ENCODE peak calls at places on chromosomes 13 and 19, in seven cellular contexts. E is OCI-LY7; K is activated naive CD4-positive, alpha-beta T cell treated with anti-CD3 and anti-CD28 coated beads, Interleukin-2, amount 10 ng/mL, durations not matched to agents 7 days and 5 days; A is NCI-H345; Q is GM23248; V is stimulated activated CD4-positive, alpha-beta T cell treated with anti-CD3 and anti-CD28 coated beads, Interleukin-1b, Interleukin-23, amount 100 ng/mL, for 1 hour; Y is T-helper 22 cell. Z is an unnamed sample.

GRCh38 chr13:52454459-52454824 is 836 bp upstream of the CKAP2 start:
- DNase-seq in E (peak; percentile 77), K (peak; percentile 37), A (peak; percentile 19), Q (no peak), V (no peak), Y (no peak), Z (no peak)

GRCh38 chr13:91389186-91389585 is 9.2 kb upstream of the GPC5 start:
- DNase-seq in E (no peak), K (no peak), A (no peak), Q (no peak), V (no peak), Y (no peak), Z (no peak)

GRCh38 chr19:44807652-44808462 is 1.0 kb upstream of the BCAM start:
- DNase-seq in E (peak; percentile 28), K (no peak), A (no peak), Q (peak; percentile 23), V (no peak), Y (no peak), Z (no peak)

GRCh38 chr19:38425810-38426466 is at the start of gene RASGRP4:
- DNase-seq in E (no peak), K (peak; percentile 48), A (no peak), Q (no peak), V (no peak), Y (peak; percentile 39), Z (no peak)

GRCh38 chr13:73464758-73465628 is 406.2 kb downstream of the KLF5 start:
- DNase-seq in E (no peak), K (no peak), A (no peak), Q (no peak), V (no peak), Y (no peak), Z (no peak)

GRCh38 chr13:106140476-106140875 is 395.0 kb downstream of the EFNB2 start:
- DNase-seq in E (no peak), K (no peak), A (no peak), Q (no peak), V (no peak), Y (no peak), Z (no peak)

GRCh38 chr19:49106648-49107135 is 7.5 kb upstream of the LIN7B start:
- DNase-seq in E (peak; percentile 73), K (peak; percentile 77), A (peak; percentile 33), Q (peak; percentile 67), V (peak; percentile 49), Y (no peak), Z (peak; percentile 12)

GRCh38 chr19:50607874-50608785 is 31.6 kb downstream of the SYT3 start:
- DNase-seq in E (peak; percentile 74), K (peak; percentile 76), A (no peak), Q (peak; percentile 73), V (peak; percentile 52), Y (peak; percentile 25), Z (no peak)

GRCh38 chr19:34096020-34096915 is 76.0 kb upstream of the LSM14A start:
- DNase-seq in E (peak; percentile 68), K (no peak), A (peak; percentile 57), Q (peak; percentile 65), V (no peak), Y (no peak), Z (no peak)

GRCh38 chr19:38736036-38736412 is 8.2 kb downstream of the CAPN12 start:
- DNase-seq in E (peak; percentile 24), K (peak; percentile 71), A (peak; percentile 71), Q (peak; percentile 79), V (no peak), Y (peak; percentile 53), Z (no peak)

GRCh38 chr13:74290324-74290773 is 156.1 kb upstream of the KLF12 start:
- DNase-seq in E (peak; percentile 88), K (peak; percentile 51), A (peak; percentile 95), Q (peak; percentile 73), V (no peak), Y (peak; percentile 3), Z (no peak)

GRCh38 chr13:42876270-42876714 is 94.9 kb downstream of the FAM216B start:
- DNase-seq in E (no peak), K (no peak), A (no peak), Q (no peak), V (no peak), Y (no peak), Z (no peak)

GRCh38 chr19:19539738-19540703 is 2.0 kb downstream of the CILP2 start:
- DNase-seq in E (peak; percentile 54), K (peak; percentile 72), A (peak; percentile 75), Q (peak; percentile 77), V (peak; percentile 52), Y (peak; percentile 65), Z (no peak)

GRCh38 chr19:4366666-4367335 is 23.4 kb downstream of the MPND start:
- DNase-seq in E (no peak), K (no peak), A (no peak), Q (no peak), V (no peak), Y (no peak), Z (no peak)

GRCh38 chr19:1931445-1931844 is 9.5 kb upstream of the CSNK1G2 start:
- DNase-seq in E (no peak), K (no peak), A (no peak), Q (no peak), V (no peak), Y (no peak), Z (no peak)

GRCh38 chr19:35648017-35648961 is at the start of gene COX6B1:
- DNase-seq in E (peak; percentile 99), K (peak; percentile 96), A (peak; percentile 100), Q (peak; percentile 99), V (peak; percentile 69), Y (peak; percentile 90), Z (peak; percentile 96)

GRCh38 chr13:49877629-49878218 is 58.4 kb downstream of the SPRYD7 start:
- DNase-seq in E (peak; percentile 49), K (no peak), A (no peak), Q (no peak), V (no peak), Y (no peak), Z (no peak)

GRCh38 chr19:37988758-37989635 is 82.0 kb downstream of the SIPA1L3 start:
- DNase-seq in E (no peak), K (no peak), A (no peak), Q (no peak), V (no peak), Y (no peak), Z (no peak)

GRCh38 chr19:54684537-54684936 is 21.8 kb downstream of the LILRB4 start:
- DNase-seq in E (peak; percentile 27), K (peak; percentile 52), A (no peak), Q (peak; percentile 38), V (no peak), Y (no peak), Z (no peak)